ENCODE peak calls at places on chromosome 13, in five cellular contexts. B, A, T, D and F are unnamed samples.

GRCh38 chr13:25541434-25542123 is 169.8 kb downstream of the ATP8A2 start:
- DNase-seq in B (no peak), A (no peak), T (no peak), D (peak; percentile 47), F (no peak)

GRCh38 chr13:74586839-74587238 is 452.6 kb upstream of the KLF12 start:
- DNase-seq in B (no peak), D (no peak), A (no peak), T (no peak), F (no peak)

GRCh38 chr13:47484564-47484963 is 516.5 kb downstream of the SUCLA2 start:
- DNase-seq in A (no peak), D (no peak), B (no peak), T (no peak), F (peak; percentile 15)

GRCh38 chr13:45833663-45834062 is 17.9 kb downstream of the SIAH3 start:
- DNase-seq in B (no peak), D (no peak), A (no peak), T (no peak), F (no peak)

GRCh38 chr13:48410199-48410598 is 2.7 kb downstream of the LPAR6 start:
- DNase-seq in B (no peak), D (no peak), T (no peak), A (no peak), F (no peak)

GRCh38 chr13:62357887-62358645 is 942.4 kb upstream of the PCDH20 start:
- DNase-seq in B (no peak), D (peak; percentile 73), A (no peak), T (no peak), F (peak; percentile 1)

GRCh38 chr13:99273128-99273527 is 14.9 kb upstream of the GPR18 start:
- DNase-seq in A (no peak), B (no peak), T (no peak), D (no peak), F (no peak)

GRCh38 chr13:67228031-67228430 is 2.1 kb downstream of the PCDH9 start:
- DNase-seq in A (no peak), T (no peak), B (no peak), D (no peak), F (no peak)

GRCh38 chr13:27783111-27783510 is 9.2 kb upstream of the GSX1 start:
- DNase-seq in A (no peak), T (no peak), B (no peak), D (peak; percentile 4), F (no peak)

GRCh38 chr13:72205773-72206172 is 338.8 kb upstream of the DACH1 start:
- DNase-seq in A (no peak), B (no peak), T (no peak), D (no peak), F (no peak)

GRCh38 chr13:79654520-79654919 is 173.6 kb downstream of the NDFIP2 start:
- DNase-seq in A (no peak), B (no peak), D (no peak), T (no peak), F (no peak)

GRCh38 chr13:20359335-20359734 is 127.2 kb upstream of the GJB6 start:
- DNase-seq in T (no peak), A (no peak), B (no peak), D (peak; percentile 55), F (peak; percentile 56)